ENCODE peak calls at places on chromosomes 1 and 21, in ten cellular contexts. S is HCT116, Z is GM23248, D is NT2/D1, X is IMR-90, G is K562, Y is mammary epithelial cell, U is SK-N-SH, O is H1, B is H9. Q is an unnamed sample.
A peak's percentile ranks its signal among the peaks of the same experiment; 100 is the strongest.

GRCh38 chr1:245688536-245689453 is 534.0 kb downstream of the KIF26B start:
- DNase-seq in S (no peak), Z (no peak), D (no peak), X (no peak), G (no peak), Y (no peak), U (no peak), O (no peak), B (peak; percentile 63), Q (no peak)

GRCh38 chr21:27572681-27573080 is 605.8 kb upstream of the ADAMTS5 start:
- DNase-seq in S (no peak), Z (peak; percentile 92), D (no peak), X (peak; percentile 90), G (no peak), Y (peak; percentile 86), U (no peak), O (no peak), B (no peak), Q (no peak)

GRCh38 chr1:200415693-200416593 is 6.1 kb upstream of the ZNF281 start:
- DNase-seq in S (peak; percentile 82), Z (peak; percentile 94), D (no peak), X (peak; percentile 98), G (no peak), Y (peak; percentile 94), U (no peak), O (no peak), B (no peak), Q (no peak)

GRCh38 chr21:41507521-41508414 is at the start of gene TMPRSS2:
- DNase-seq in S (no peak), Z (no peak), D (no peak), X (no peak), G (no peak), Y (peak; percentile 17), U (no peak), O (peak; percentile 78), B (peak; percentile 74), Q (no peak)

GRCh38 chr21:41425954-41426655 is at the start of gene MX1:
- DNase-seq in S (no peak), Z (peak; percentile 58), D (no peak), X (peak; percentile 10), G (no peak), Y (peak; percentile 31), U (peak; percentile 41), O (peak; percentile 60), B (peak; percentile 56), Q (peak; percentile 87)

GRCh38 chr1:195005338-195005737 is 1602.9 kb downstream of the KCNT2 start:
- DNase-seq in S (no peak), Z (no peak), D (no peak), X (no peak), G (no peak), Y (no peak), U (no peak), O (no peak), B (no peak), Q (no peak)

GRCh38 chr21:26177187-26177586 is 6.6 kb upstream of the APP start:
- DNase-seq in S (no peak), Z (peak; percentile 35), D (no peak), X (no peak), G (no peak), Y (peak; percentile 35), U (no peak), O (no peak), B (no peak), Q (peak; percentile 15)

GRCh38 chr1:93200086-93200620 is 19.6 kb downstream of the CCDC18 start:
- DNase-seq in S (no peak), Z (peak; percentile 19), D (no peak), X (peak; percentile 13), G (no peak), Y (no peak), U (no peak), O (no peak), B (no peak), Q (no peak)

GRCh38 chr1:40743452-40743851 is 40.1 kb upstream of the KCNQ4 start:
- DNase-seq in S (no peak), Z (no peak), D (no peak), X (no peak), G (no peak), Y (no peak), U (no peak), O (no peak), B (no peak), Q (no peak)

GRCh38 chr1:40745180-40745579 is 38.4 kb upstream of the KCNQ4 start:
- DNase-seq in S (no peak), Z (peak; percentile 74), D (no peak), X (peak; percentile 80), G (no peak), Y (no peak), U (no peak), O (no peak), B (no peak), Q (no peak)

GRCh38 chr1:40746344-40747090 is 37.1 kb upstream of the KCNQ4 start:
- DNase-seq in S (no peak), Z (no peak), D (no peak), X (no peak), G (no peak), Y (no peak), U (no peak), O (no peak), B (no peak), Q (no peak)

GRCh38 chr1:40742363-40743061 is 41.1 kb upstream of the KCNQ4 start:
- DNase-seq in S (no peak), Z (peak; percentile 51), D (no peak), X (no peak), G (no peak), Y (no peak), U (no peak), O (no peak), B (no peak), Q (no peak)

GRCh38 chr1:40743860-40744259 is 39.7 kb upstream of the KCNQ4 start:
- DNase-seq in S (no peak), Z (no peak), D (no peak), X (no peak), G (no peak), Y (no peak), U (no peak), O (no peak), B (no peak), Q (no peak)
- H3K4me1 ChIP-seq in S (no peaks in the 10 kb centered on the region), Z (peaks cover 22% of the 10 kb centered on the region), D (no peaks in the 10 kb centered on the region), X (peaks cover 5% of the 10 kb centered on the region), G (no peaks in the 10 kb centered on the region), Y (no peaks in the 10 kb centered on the region), U (peaks cover 7% of the 10 kb centered on the region), O (no peaks in the 10 kb centered on the region), B (no peaks in the 10 kb centered on the region), Q (peaks cover 3% of the 10 kb centered on the region)

GRCh38 chr1:47755368-47755990 is 241.7 kb downstream of the TRABD2B start:
- DNase-seq in S (peak; percentile 28), Z (peak; percentile 8), D (peak; percentile 81), X (no peak), G (peak; percentile 68), Y (no peak), U (peak; percentile 44), O (peak; percentile 93), B (peak; percentile 77), Q (peak; percentile 65)
- H3K9ac ChIP-seq in S (no peak overlapping the region), Z (no peak overlapping the region), D (no peak overlapping the region), X (no peak overlapping the region), G (no peak overlapping the region), Y (no peak overlapping the region), U (no peak overlapping the region), O (no peak overlapping the region), B (no peak overlapping the region), Q (no peak overlapping the region)

GRCh38 chr1:116766616-116767469 is 12.6 kb downstream of the CD2 start:
- DNase-seq in S (no peak), Z (peak; percentile 53), D (no peak), X (no peak), G (no peak), Y (no peak), U (peak; percentile 69), O (no peak), B (no peak), Q (no peak)

GRCh38 chr1:116769050-116769449 is 14.8 kb downstream of the CD2 start:
- DNase-seq in S (no peak), Z (no peak), D (no peak), X (no peak), G (no peak), Y (no peak), U (no peak), O (no peak), B (no peak), Q (peak; percentile 68)

GRCh38 chr1:116769561-116769977 is 15.3 kb downstream of the CD2 start:
- DNase-seq in S (no peak), Z (peak; percentile 53), D (no peak), X (no peak), G (no peak), Y (peak; percentile 73), U (no peak), O (no peak), B (no peak), Q (peak; percentile 93)

GRCh38 chr1:116768416-116768815 is 14.2 kb downstream of the CD2 start:
- DNase-seq in S (no peak), Z (no peak), D (no peak), X (no peak), G (no peak), Y (no peak), U (no peak), O (no peak), B (no peak), Q (no peak)

DNA sequence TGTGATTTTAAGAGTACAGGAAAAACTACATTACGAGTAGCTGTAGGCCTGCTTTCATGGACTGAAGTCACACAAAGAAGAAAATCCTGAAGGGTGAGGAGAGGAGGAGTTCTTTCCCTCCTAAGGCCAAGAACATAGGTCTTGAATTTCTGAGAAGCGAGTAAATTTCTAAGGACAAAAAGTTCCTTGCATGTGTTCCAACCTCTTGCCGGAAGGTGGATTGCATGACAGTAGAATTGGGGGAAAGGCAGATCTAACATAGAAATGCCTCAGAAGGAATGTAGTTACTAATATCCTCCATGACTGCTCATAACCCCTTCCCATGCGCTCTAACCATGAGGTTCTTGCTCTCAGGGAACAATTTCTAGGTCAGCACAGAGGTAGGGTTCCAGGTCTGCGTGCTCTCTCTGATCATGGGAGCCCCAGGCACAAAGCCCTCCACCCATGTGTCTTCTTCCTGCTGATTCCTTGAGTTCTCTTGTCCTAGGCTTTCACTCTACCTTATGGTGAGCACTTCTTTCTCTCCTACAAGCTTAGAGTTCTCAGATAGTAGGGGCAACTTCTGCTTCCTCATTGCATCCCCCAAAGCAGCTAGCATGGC is 13.7 kb downstream of the CD2 start:
- DNase-seq in S (no peak), Z (no peak), D (no peak), X (no peak), G (no peak), Y (no peak), U (no peak), O (no peak), B (no peak), Q (no peak)
- H3K4me1 ChIP-seq in S (no peaks in the 10 kb centered on the region), Z (peaks cover 5% of the 10 kb centered on the region), D (no peaks in the 10 kb centered on the region), X (no peaks in the 10 kb centered on the region), G (peaks cover 18% of the 10 kb centered on the region), Y (peaks cover 12% of the 10 kb centered on the region), U (no peaks in the 10 kb centered on the region), O (no peaks in the 10 kb centered on the region), B (no peaks in the 10 kb centered on the region), Q (peaks cover 99% of the 10 kb centered on the region)

GRCh38 chr1:157154291-157154690 is 16.1 kb upstream of the ETV3 start:
- DNase-seq in S (no peak), Z (no peak), D (no peak), X (no peak), G (no peak), Y (no peak), U (no peak), O (no peak), B (no peak), Q (no peak)

GRCh38 chr1:157157481-157158190 is 19.4 kb upstream of the ETV3 start:
- DNase-seq in S (no peak), Z (peak; percentile 73), D (no peak), X (peak; percentile 65), G (no peak), Y (peak; percentile 56), U (no peak), O (no peak), B (no peak), Q (no peak)

GRCh38 chr1:157154940-157155514 is 16.8 kb upstream of the ETV3 start:
- DNase-seq in S (no peak), Z (peak; percentile 28), D (no peak), X (peak; percentile 52), G (peak; percentile 71), Y (peak; percentile 52), U (no peak), O (no peak), B (no peak), Q (no peak)

GRCh38 chr1:157155658-157156057 is 17.5 kb upstream of the ETV3 start:
- DNase-seq in S (no peak), Z (peak; percentile 36), D (no peak), X (no peak), G (no peak), Y (no peak), U (no peak), O (no peak), B (peak; percentile 79), Q (no peak)

GRCh38 chr1:157156058-157156541 is 17.9 kb upstream of the ETV3 start:
- DNase-seq in S (peak; percentile 48), Z (peak; percentile 81), D (peak; percentile 88), X (peak; percentile 54), G (peak; percentile 79), Y (peak; percentile 27), U (peak; percentile 83), O (peak; percentile 98), B (peak; percentile 91), Q (peak; percentile 75)
- H3K9ac ChIP-seq in S (peak overlapping the region; percentile 17), Z (no peak overlapping the region), D (peak overlapping the region; percentile 68), X (no peak overlapping the region), G (peak overlapping the region; percentile 80), Y (no peak overlapping the region), U (no peak overlapping the region), O (no peak overlapping the region), B (no peak overlapping the region), Q (no peak overlapping the region)

Q was measured in DND-41.